ENCODE peak calls at places on chromosomes 11 and 22, in five cellular contexts. One of them, this sample, is unnamed.

GRCh38 chr11:33001281-33001680 is 14.4 kb upstream of the DEPDC7 start:
- DNase-seq in NAMALWA: no peak
- DNase-seq in progenitor cell of endocrine pancreas: no peak
- DNase-seq in Daoy: no peak
- DNase-seq in nucleus accumbens: no peak
- DNase-seq in this sample: no peak

GRCh38 chr11:102114032-102114431 is 3.8 kb downstream of the YAP1 start:
- DNase-seq in NAMALWA: no peak
- DNase-seq in progenitor cell of endocrine pancreas: no peak
- DNase-seq in Daoy: no peak
- DNase-seq in nucleus accumbens: no peak
- DNase-seq in this sample: no peak

GRCh38 chr22:42174062-42174461 is 43.5 kb upstream of the CYP2D6 start:
- DNase-seq in NAMALWA: peak; percentile 26
- DNase-seq in progenitor cell of endocrine pancreas: no peak
- DNase-seq in Daoy: no peak
- DNase-seq in nucleus accumbens: no peak
- DNase-seq in this sample: no peak

GRCh38 chr11:61693897-61694840 is 14.0 kb downstream of the DAGLA start:
- DNase-seq in NAMALWA: no peak
- DNase-seq in progenitor cell of endocrine pancreas: no peak
- DNase-seq in Daoy: peak; percentile 61
- DNase-seq in nucleus accumbens: no peak
- DNase-seq in this sample: peak; percentile 38

GRCh38 chr11:120139316-120140069 is 1.6 kb upstream of the TRIM29 start:
- DNase-seq in NAMALWA: no peak
- DNase-seq in progenitor cell of endocrine pancreas: no peak
- DNase-seq in Daoy: no peak
- DNase-seq in nucleus accumbens: no peak
- DNase-seq in this sample: no peak

GRCh38 chr11:35927067-35927466 is 16.8 kb upstream of the LDLRAD3 start:
- DNase-seq in NAMALWA: no peak
- DNase-seq in progenitor cell of endocrine pancreas: no peak
- DNase-seq in Daoy: no peak
- DNase-seq in nucleus accumbens: no peak
- DNase-seq in this sample: no peak

GRCh38 chr11:14136561-14136960 is 174.0 kb downstream of the SPON1 start:
- DNase-seq in NAMALWA: no peak
- DNase-seq in progenitor cell of endocrine pancreas: no peak
- DNase-seq in Daoy: no peak
- DNase-seq in nucleus accumbens: no peak
- DNase-seq in this sample: no peak

GRCh38 chr11:116871248-116871647 is 33.8 kb upstream of the APOA1 start:
- DNase-seq in NAMALWA: no peak
- DNase-seq in progenitor cell of endocrine pancreas: no peak
- DNase-seq in Daoy: peak; percentile 86
- DNase-seq in nucleus accumbens: no peak
- DNase-seq in this sample: peak; percentile 59

GRCh38 chr11:61378713-61379313 is 13.6 kb upstream of the TMEM216 start:
- DNase-seq in NAMALWA: no peak
- DNase-seq in progenitor cell of endocrine pancreas: no peak
- DNase-seq in Daoy: peak; percentile 57
- DNase-seq in nucleus accumbens: no peak
- DNase-seq in this sample: peak; percentile 79

GRCh38 chr11:108530426-108530825 is 32.2 kb upstream of the POGLUT3 start:
- DNase-seq in NAMALWA: no peak
- DNase-seq in progenitor cell of endocrine pancreas: no peak
- DNase-seq in Daoy: no peak
- DNase-seq in nucleus accumbens: no peak
- DNase-seq in this sample: no peak

GRCh38 chr11:134663506-134664313 is 251.7 kb upstream of the B3GAT1 start:
- DNase-seq in NAMALWA: no peak
- DNase-seq in progenitor cell of endocrine pancreas: no peak
- DNase-seq in Daoy: no peak
- DNase-seq in nucleus accumbens: no peak
- DNase-seq in this sample: no peak

GRCh38 chr11:26764825-26765224 is 43.0 kb upstream of the SLC5A12 start:
- DNase-seq in NAMALWA: no peak
- DNase-seq in progenitor cell of endocrine pancreas: no peak
- DNase-seq in Daoy: no peak
- DNase-seq in nucleus accumbens: no peak
- DNase-seq in this sample: no peak

GRCh38 chr22:46075764-46076531 is 74.4 kb upstream of the PPARA start:
- DNase-seq in NAMALWA: no peak
- DNase-seq in progenitor cell of endocrine pancreas: no peak
- DNase-seq in Daoy: no peak
- DNase-seq in nucleus accumbens: no peak
- DNase-seq in this sample: peak; percentile 52

GRCh38 chr11:35303596-35304392 is 115.6 kb downstream of the SLC1A2 start:
- DNase-seq in NAMALWA: no peak
- DNase-seq in progenitor cell of endocrine pancreas: no peak
- DNase-seq in Daoy: no peak
- DNase-seq in nucleus accumbens: no peak
- DNase-seq in this sample: peak; percentile 91

GRCh38 chr22:31106001-31106571 is 1.3 kb downstream of the SELENOM start:
- DNase-seq in NAMALWA: no peak
- DNase-seq in progenitor cell of endocrine pancreas: no peak
- DNase-seq in Daoy: peak; percentile 15
- DNase-seq in nucleus accumbens: no peak
- DNase-seq in this sample: no peak

GRCh38 chr11:114179234-114179941 is 116.8 kb upstream of the NNMT start:
- DNase-seq in NAMALWA: no peak
- DNase-seq in progenitor cell of endocrine pancreas: no peak
- DNase-seq in Daoy: no peak
- DNase-seq in nucleus accumbens: no peak
- DNase-seq in this sample: no peak

GRCh38 chr22:44147036-44147645 is 33.6 kb upstream of the PARVG start:
- DNase-seq in NAMALWA: no peak
- DNase-seq in progenitor cell of endocrine pancreas: no peak
- DNase-seq in Daoy: no peak
- DNase-seq in nucleus accumbens: no peak
- DNase-seq in this sample: no peak

GRCh38 chr11:117822031-117822521 is 2.5 kb downstream of the FXYD2 start:
- DNase-seq in NAMALWA: peak; percentile 55
- DNase-seq in progenitor cell of endocrine pancreas: no peak
- DNase-seq in Daoy: peak; percentile 69
- DNase-seq in nucleus accumbens: no peak
- DNase-seq in this sample: peak; percentile 35

GRCh38 chr11:69925366-69926196 is 106.4 kb upstream of the FGF3 start:
- DNase-seq in NAMALWA: no peak
- DNase-seq in progenitor cell of endocrine pancreas: no peak
- DNase-seq in Daoy: peak; percentile 31
- DNase-seq in nucleus accumbens: no peak
- DNase-seq in this sample: no peak

GRCh38 chr11:118892515-118892914 is 8.8 kb downstream of the CXCR5 start:
- DNase-seq in NAMALWA: peak; percentile 47
- DNase-seq in progenitor cell of endocrine pancreas: no peak
- DNase-seq in Daoy: no peak
- DNase-seq in nucleus accumbens: no peak
- DNase-seq in this sample: no peak

GRCh38 chr11:113856966-113857759 is 18.2 kb downstream of the USP28 start:
- DNase-seq in NAMALWA: no peak
- DNase-seq in progenitor cell of endocrine pancreas: no peak
- DNase-seq in Daoy: no peak
- DNase-seq in nucleus accumbens: no peak
- DNase-seq in this sample: no peak

GRCh38 chr11:116424615-116425261 is 348.0 kb downstream of the BUD13 start:
- DNase-seq in NAMALWA: no peak
- DNase-seq in progenitor cell of endocrine pancreas: no peak
- DNase-seq in Daoy: peak; percentile 17
- DNase-seq in nucleus accumbens: no peak
- DNase-seq in this sample: no peak

GRCh38 chr22:33781396-33781795 is 138.9 kb downstream of the LARGE1 start:
- DNase-seq in NAMALWA: no peak
- DNase-seq in progenitor cell of endocrine pancreas: no peak
- DNase-seq in Daoy: peak; percentile 22
- DNase-seq in nucleus accumbens: no peak
- DNase-seq in this sample: no peak

GRCh38 chr11:122344281-122344680 is 228.3 kb upstream of the BLID start:
- DNase-seq in NAMALWA: no peak
- DNase-seq in progenitor cell of endocrine pancreas: no peak
- DNase-seq in Daoy: peak; percentile 62
- DNase-seq in nucleus accumbens: no peak
- DNase-seq in this sample: peak; percentile 20

GRCh38 chr11:122743949-122744876 is 88.7 kb downstream of the UBASH3B start:
- DNase-seq in NAMALWA: peak; percentile 87
- DNase-seq in progenitor cell of endocrine pancreas: no peak
- DNase-seq in Daoy: no peak
- DNase-seq in nucleus accumbens: no peak
- DNase-seq in this sample: no peak

GRCh38 chr11:118370774-118371173 is 11.4 kb downstream of the UBE4A start:
- DNase-seq in NAMALWA: no peak
- DNase-seq in progenitor cell of endocrine pancreas: no peak
- DNase-seq in Daoy: no peak
- DNase-seq in nucleus accumbens: no peak
- DNase-seq in this sample: no peak

GRCh38 chr11:35146074-35146521 is 7.1 kb downstream of the CD44 start:
- DNase-seq in NAMALWA: no peak
- DNase-seq in progenitor cell of endocrine pancreas: no peak
- DNase-seq in Daoy: no peak
- DNase-seq in nucleus accumbens: no peak
- DNase-seq in this sample: no peak

GRCh38 chr11:104164028-104164520 is at the start of gene PDGFD:
- DNase-seq in NAMALWA: peak; percentile 96
- DNase-seq in progenitor cell of endocrine pancreas: peak; percentile 81
- DNase-seq in Daoy: peak; percentile 1
- DNase-seq in nucleus accumbens: peak; percentile 12
- DNase-seq in this sample: peak; percentile 70

GRCh38 chr22:47847281-47847890 is 1084.9 kb downstream of the TBC1D22A start:
- DNase-seq in NAMALWA: no peak
- DNase-seq in progenitor cell of endocrine pancreas: no peak
- DNase-seq in Daoy: no peak
- DNase-seq in nucleus accumbens: no peak
- DNase-seq in this sample: no peak

GRCh38 chr22:47016636-47017035 is 254.2 kb downstream of the TBC1D22A start:
- DNase-seq in NAMALWA: no peak
- DNase-seq in progenitor cell of endocrine pancreas: no peak
- DNase-seq in Daoy: no peak
- DNase-seq in nucleus accumbens: no peak
- DNase-seq in this sample: no peak

GRCh38 chr11:67698247-67698646 is 23.8 kb upstream of the ALDH3B2 start:
- DNase-seq in NAMALWA: peak; percentile 61
- DNase-seq in progenitor cell of endocrine pancreas: no peak
- DNase-seq in Daoy: peak; percentile 14
- DNase-seq in nucleus accumbens: no peak
- DNase-seq in this sample: no peak

GRCh38 chr11:125079151-125079877 is 16.2 kb downstream of the SLC37A2 start:
- DNase-seq in NAMALWA: no peak
- DNase-seq in progenitor cell of endocrine pancreas: no peak
- DNase-seq in Daoy: peak; percentile 58
- DNase-seq in nucleus accumbens: no peak
- DNase-seq in this sample: no peak

GRCh38 chr11:127993788-127994187 is 593.6 kb downstream of the ETS1 start:
- DNase-seq in NAMALWA: peak; percentile 5
- DNase-seq in progenitor cell of endocrine pancreas: no peak
- DNase-seq in Daoy: peak; percentile 2
- DNase-seq in nucleus accumbens: no peak
- DNase-seq in this sample: no peak

GRCh38 chr11:61129608-61130523 is 27.6 kb downstream of the CD5 start:
- DNase-seq in NAMALWA: peak; percentile 89
- DNase-seq in progenitor cell of endocrine pancreas: peak; percentile 91
- DNase-seq in Daoy: peak; percentile 92
- DNase-seq in nucleus accumbens: no peak
- DNase-seq in this sample: peak; percentile 84

This sample was measured in MG63.